ENCODE peak calls at places on chromosomes 5 and 9, in eight cellular contexts. U is NCI-H2029 treated with DMSO at 0.1 percent for 48 hours, O is EL, F is posterior cingulate gyrus, P is Peyer's patch, N is M059J, C is A172, G is BJ. S is an unnamed sample.

GRCh38 chr9:23123048-23123632 is 676.5 kb downstream of the DMRTA1 start:
- DNase-seq in U (no peak), O (peak; percentile 8), F (peak; percentile 34), P (no peak), N (peak; percentile 41), C (peak; percentile 27), G (no peak), S (peak; percentile 26)

GRCh38 chr5:149212203-149212951 is 59.3 kb upstream of the AFAP1L1 start:
- DNase-seq in U (no peak), O (peak; percentile 99), F (no peak), P (no peak), N (peak; percentile 100), C (peak; percentile 99), G (peak; percentile 99), S (peak; percentile 99)

GRCh38 chr5:125607018-125607417 is 816.2 kb upstream of the GRAMD2B start:
- DNase-seq in U (no peak), O (peak; percentile 20), F (no peak), P (no peak), N (peak; percentile 7), C (peak; percentile 51), G (no peak), S (no peak)

GRCh38 chr5:100840364-100840763 is 62.7 kb downstream of the ST8SIA4 start:
- DNase-seq in U (no peak), O (no peak), F (no peak), P (no peak), N (peak; percentile 20), C (peak; percentile 27), G (no peak), S (no peak)

GRCh38 chr5:168282120-168282519 is 9.3 kb upstream of the WWC1 start:
- DNase-seq in U (no peak), O (peak; percentile 40), F (no peak), P (no peak), N (no peak), C (no peak), G (no peak), S (peak; percentile 31)

GRCh38 chr9:137387034-137387890 is 35.7 kb downstream of the EXD3 start:
- DNase-seq in U (no peak), O (no peak), F (no peak), P (no peak), N (no peak), C (no peak), G (no peak), S (no peak)

GRCh38 chr9:90025816-90026215 is 421.0 kb downstream of the GADD45G start:
- DNase-seq in U (no peak), O (no peak), F (no peak), P (no peak), N (peak; percentile 73), C (peak; percentile 84), G (no peak), S (no peak)

GRCh38 chr5:150398432-150399157 is 14.1 kb downstream of the CD74 start:
- DNase-seq in U (no peak), O (no peak), F (no peak), P (peak; percentile 76), N (no peak), C (no peak), G (no peak), S (no peak)

GRCh38 chr9:93259490-93260289 is 75.8 kb downstream of the WNK2 start:
- DNase-seq in U (no peak), O (no peak), F (no peak), P (peak; percentile 41), N (no peak), C (no peak), G (no peak), S (no peak)

GRCh38 chr5:147534172-147534951 is 24.5 kb upstream of the DPYSL3 start:
- DNase-seq in U (no peak), O (peak; percentile 77), F (no peak), P (no peak), N (peak; percentile 34), C (peak; percentile 56), G (no peak), S (peak; percentile 12)

GRCh38 chr5:1204693-1205242 is 3.4 kb downstream of the SLC6A19 start:
- DNase-seq in U (no peak), O (peak; percentile 13), F (no peak), P (no peak), N (peak; percentile 38), C (peak; percentile 22), G (no peak), S (peak; percentile 52)

GRCh38 chr9:4143951-4144717 is 155.7 kb downstream of the GLIS3 start:
- DNase-seq in U (no peak), O (peak; percentile 68), F (no peak), P (no peak), N (peak; percentile 75), C (no peak), G (no peak), S (peak; percentile 10)

GRCh38 chr9:107249131-107249533 is 33.9 kb upstream of the RAD23B start:
- DNase-seq in U (no peak), O (peak; percentile 66), F (no peak), P (no peak), N (peak; percentile 20), C (no peak), G (no peak), S (no peak)

GRCh38 chr9:130446111-130446861 is 1.5 kb downstream of the ASS1 start:
- DNase-seq in U (no peak), O (peak; percentile 93), F (no peak), P (peak; percentile 69), N (peak; percentile 55), C (no peak), G (peak; percentile 90), S (peak; percentile 67)

GRCh38 chr9:3746296-3747275 is 220.8 kb upstream of the RFX3 start:
- DNase-seq in U (no peak), O (peak; percentile 89), F (no peak), P (no peak), N (peak; percentile 98), C (peak; percentile 96), G (peak; percentile 70), S (peak; percentile 49)

GRCh38 chr5:33448118-33448517 is 7.4 kb downstream of the TARS1 start:
- DNase-seq in U (no peak), O (no peak), F (no peak), P (no peak), N (no peak), C (no peak), G (no peak), S (no peak)

GRCh38 chr9:115115924-115116323 is 2.0 kb downstream of the TNC start:
- DNase-seq in U (no peak), O (peak; percentile 86), F (no peak), P (no peak), N (peak; percentile 89), C (peak; percentile 55), G (no peak), S (peak; percentile 25)

GRCh38 chr5:131610198-131611063 is 24.6 kb downstream of the RAPGEF6 start:
- DNase-seq in U (no peak), O (peak; percentile 91), F (no peak), P (no peak), N (peak; percentile 79), C (peak; percentile 85), G (no peak), S (peak; percentile 68)

GRCh38 chr5:158947831-158948230 is 151.9 kb downstream of the EBF1 start:
- DNase-seq in U (no peak), O (peak; percentile 45), F (no peak), P (no peak), N (no peak), C (no peak), G (no peak), S (no peak)

GRCh38 chr5:36323926-36324781 is 22.5 kb upstream of the RANBP3L start:
- DNase-seq in U (no peak), O (no peak), F (no peak), P (no peak), N (no peak), C (no peak), G (no peak), S (no peak)

GRCh38 chr9:131468031-131468430 is 34.7 kb upstream of the POMT1 start:
- DNase-seq in U (no peak), O (no peak), F (no peak), P (peak; percentile 14), N (no peak), C (no peak), G (no peak), S (no peak)

GRCh38 chr9:134455951-134456739 is 129.9 kb downstream of the RXRA start:
- DNase-seq in U (no peak), O (peak; percentile 99), F (no peak), P (peak; percentile 90), N (peak; percentile 99), C (peak; percentile 98), G (peak; percentile 98), S (peak; percentile 96)

GRCh38 chr5:78287833-78288232 is 6.7 kb downstream of the AP3B1 start:
- DNase-seq in U (no peak), O (peak; percentile 87), F (no peak), P (no peak), N (peak; percentile 77), C (peak; percentile 38), G (peak; percentile 38), S (peak; percentile 20)

GRCh38 chr9:131035548-131035947 is 26.6 kb downstream of the LAMC3 start:
- DNase-seq in U (no peak), O (no peak), F (no peak), P (no peak), N (no peak), C (no peak), G (no peak), S (no peak)

GRCh38 chr5:109920736-109921135 is 231.0 kb downstream of the MAN2A1 start:
- DNase-seq in U (no peak), O (no peak), F (no peak), P (no peak), N (no peak), C (no peak), G (no peak), S (no peak)

GRCh38 chr5:1182633-1183423 is 18.6 kb upstream of the SLC6A19 start:
- DNase-seq in U (no peak), O (no peak), F (peak; percentile 69), P (peak; percentile 83), N (no peak), C (no peak), G (no peak), S (no peak)

GRCh38 chr5:176366575-176366894 is 1.2 kb downstream of the ARL10 start:
- DNase-seq in U (no peak), O (no peak), F (no peak), P (no peak), N (no peak), C (no peak), G (no peak), S (no peak)

GRCh38 chr5:139676951-139677367 is 28.8 kb downstream of the CXXC5 start:
- DNase-seq in U (no peak), O (no peak), F (peak; percentile 89), P (no peak), N (no peak), C (no peak), G (no peak), S (no peak)